ENCODE peak calls at places on chromosomes 16 and 17, in ten cellular contexts. I, P, Q, Z, G, K, X, E, O and W are unnamed samples. For H3K27me3, the result is how much of the 10 kb centered on the place peaks cover.

GRCh38 chr17:68420065-68420847 is 37.0 kb downstream of the WIPI1 start:
- DNase-seq in I (no peak), P (no peak), Q (no peak), Z (no peak), G (no peak), K (no peak), X (no peak), E (no peak), O (no peak), W (no peak)

GRCh38 chr17:82105882-82106696 is 8.1 kb upstream of the FASN start:
- DNase-seq in I (peak), P (no peak), Q (no peak), Z (no peak), G (peak), K (peak), X (peak), E (peak), O (peak), W (peak)

GRCh38 chr17:50026046-50026675 is 29.7 kb upstream of the ITGA3 start:
- DNase-seq in I (no peak), P (no peak), Q (no peak), Z (no peak), G (no peak), K (no peak), X (no peak), E (no peak), O (no peak), W (no peak)

GRCh38 chr17:77188084-77189066 is 47.6 kb downstream of the SEC14L1 start:
- DNase-seq in I (no peak), P (no peak), Q (no peak), Z (no peak), G (no peak), K (no peak), X (no peak), E (no peak), O (no peak), W (no peak)

GRCh38 chr16:56245197-56245596 is 53.9 kb downstream of the GNAO1 start:
- DNase-seq in I (no peak), P (no peak), Q (no peak), Z (no peak), G (no peak), K (no peak), X (no peak), E (no peak), O (no peak), W (no peak)

GRCh38 chr16:80028581-80029380 is 428.2 kb upstream of the MAF start:
- DNase-seq in I (no peak), P (no peak), Q (no peak), Z (no peak), G (no peak), K (no peak), X (no peak), E (no peak), O (peak), W (no peak)

GRCh38 chr17:7951143-7951792 is 19.3 kb downstream of the CNTROB start:
- DNase-seq in I (no peak), P (no peak), Q (no peak), Z (no peak), G (no peak), K (no peak), X (no peak), E (no peak), O (no peak), W (no peak)

GRCh38 chr16:79843145-79843544 is 242.6 kb upstream of the MAF start:
- DNase-seq in I (no peak), P (no peak), Q (no peak), Z (no peak), G (no peak), K (no peak), X (no peak), E (no peak), O (no peak), W (no peak)

GRCh38 chr17:7137182-7137943 is 22.7 kb upstream of the ASGR2 start:
- DNase-seq in I (peak), P (no peak), Q (no peak), Z (no peak), G (no peak), K (peak), X (no peak), E (no peak), O (no peak), W (no peak)

GRCh38 chr17:17726721-17727060 is 45.4 kb downstream of the RAI1 start:
- DNase-seq in I (no peak), P (no peak), Q (no peak), Z (no peak), G (no peak), K (no peak), X (no peak), E (no peak), O (no peak), W (no peak)

GRCh38 chr16:19542138-19542821 is 13.2 kb upstream of the VPS35L start:
- DNase-seq in I (no peak), P (no peak), Q (no peak), Z (no peak), G (no peak), K (no peak), X (no peak), E (peak), O (no peak), W (no peak)

DNA sequence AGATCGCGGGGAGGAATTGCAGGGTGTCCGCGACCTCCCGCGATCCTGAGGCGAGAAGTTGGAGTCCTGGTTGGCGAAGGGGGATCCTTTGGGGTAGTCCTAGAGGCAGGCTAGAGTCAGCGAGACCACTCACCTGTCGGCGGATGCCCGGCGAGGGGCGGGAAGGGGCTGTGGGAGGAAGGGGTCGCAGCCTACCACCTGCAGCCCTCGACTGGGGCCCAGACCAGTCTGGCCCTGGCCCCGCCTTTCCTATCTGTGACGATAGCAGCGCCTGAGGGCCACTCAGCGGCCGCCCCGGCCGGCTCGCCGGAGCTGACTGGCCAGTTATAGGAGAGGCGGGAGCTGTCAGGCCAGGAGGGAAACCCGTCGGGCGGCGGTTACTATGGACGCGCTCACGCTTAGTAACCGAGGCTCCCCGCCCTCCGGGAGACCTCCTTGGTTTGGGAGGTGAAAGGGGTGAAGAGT is at the start of gene TEKT3:
- DNase-seq in I (peak), P (peak), Q (peak), Z (peak), G (peak), K (peak), X (peak), E (peak), O (peak), W (peak)
- H3K27me3 ChIP-seq in I (under half), P (under half), Q (under half), Z (under half), G (under half), K (under half), X (under half), E (under half), O (half or more), W (under half)

GRCh38 chr16:66562409-66562808 is 3.8 kb upstream of the CMTM1 start:
- DNase-seq in I (no peak), P (no peak), Q (no peak), Z (no peak), G (no peak), K (no peak), X (no peak), E (no peak), O (no peak), W (no peak)
- H3K4me3 ChIP-seq in I (no peak), P (no peak), Q (no peak), Z (no peak), G (no peak), K (no peak), X (no peak), E (no peak), O (no peak), W (no peak)

GRCh38 chr16:50961944-50962343 is 189.1 kb downstream of the SALL1 start:
- DNase-seq in I (no peak), P (no peak), Q (no peak), Z (no peak), G (no peak), K (no peak), X (no peak), E (no peak), O (no peak), W (no peak)
- H3K27me3 ChIP-seq in I (under half), P (under half), Q (under half), Z (under half), G (under half), K (under half), X (under half), E (under half), O (under half), W (under half)

GRCh38 chr17:1366234-1366633 is 33.8 kb downstream of the YWHAE start:
- DNase-seq in I (no peak), P (no peak), Q (no peak), Z (no peak), G (no peak), K (no peak), X (no peak), E (no peak), O (no peak), W (no peak)
- H3K4me3 ChIP-seq in I (no peak), P (no peak), Q (no peak), Z (no peak), G (no peak), K (no peak), X (no peak), E (no peak), O (no peak), W (no peak)

GRCh38 chr17:79365836-79366831 is 244.7 kb downstream of the RBFOX3 start:
- DNase-seq in I (peak), P (no peak), Q (no peak), Z (no peak), G (no peak), K (no peak), X (no peak), E (no peak), O (no peak), W (no peak)
- H3K27me3 ChIP-seq in I (half or more), P (under half), Q (half or more), Z (under half), G (under half), K (under half), X (under half), E (under half), O (under half), W (under half)

GRCh38 chr17:48816438-48816773 is 623 bp downstream of the TTLL6 start:
- DNase-seq in I (no peak), P (no peak), Q (no peak), Z (no peak), G (no peak), K (no peak), X (no peak), E (no peak), O (no peak), W (no peak)
- H3K4me3 ChIP-seq in I (peak), P (no peak), Q (peak), Z (peak), G (peak), K (peak), X (no peak), E (peak), O (peak), W (peak)

GRCh38 chr17:73166731-73167581 is 2.1 kb downstream of the SSTR2 start:
- DNase-seq in I (no peak), P (no peak), Q (no peak), Z (no peak), G (no peak), K (no peak), X (no peak), E (no peak), O (no peak), W (no peak)

GRCh38 chr17:73160980-73161630 is 3.7 kb upstream of the SSTR2 start:
- DNase-seq in I (no peak), P (no peak), Q (no peak), Z (no peak), G (no peak), K (no peak), X (no peak), E (no peak), O (no peak), W (no peak)

GRCh38 chr17:73158133-73158532 is 6.7 kb upstream of the SSTR2 start:
- DNase-seq in I (no peak), P (no peak), Q (no peak), Z (no peak), G (no peak), K (no peak), X (no peak), E (no peak), O (no peak), W (no peak)

GRCh38 chr17:73165616-73166404 is 1.0 kb downstream of the SSTR2 start:
- DNase-seq in I (no peak), P (no peak), Q (no peak), Z (no peak), G (no peak), K (no peak), X (no peak), E (no peak), O (no peak), W (peak)

GRCh38 chr17:73163043-73163442 is 1.8 kb upstream of the SSTR2 start:
- DNase-seq in I (no peak), P (no peak), Q (no peak), Z (no peak), G (no peak), K (no peak), X (no peak), E (no peak), O (no peak), W (no peak)
- H3K27me3 ChIP-seq in I (half or more), P (half or more), Q (under half), Z (under half), G (under half), K (under half), X (under half), E (under half), O (under half), W (under half)

GRCh38 chr17:44230139-44230695 is 10.7 kb upstream of the UBTF start:
- DNase-seq in I (no peak), P (no peak), Q (no peak), Z (no peak), G (no peak), K (no peak), X (no peak), E (no peak), O (no peak), W (no peak)
- H3K4me3 ChIP-seq in I (no peak), P (no peak), Q (no peak), Z (no peak), G (no peak), K (no peak), X (no peak), E (no peak), O (no peak), W (no peak)

GRCh38 chr17:33868899-33869298 is 386.2 kb upstream of the CCL2 start:
- DNase-seq in I (no peak), P (no peak), Q (no peak), Z (no peak), G (no peak), K (no peak), X (no peak), E (no peak), O (no peak), W (no peak)

GRCh38 chr17:33874617-33875060 is 380.4 kb upstream of the CCL2 start:
- DNase-seq in I (no peak), P (no peak), Q (peak), Z (no peak), G (no peak), K (no peak), X (peak), E (no peak), O (no peak), W (no peak)

GRCh38 chr17:33875973-33876372 is 379.1 kb upstream of the CCL2 start:
- DNase-seq in I (no peak), P (no peak), Q (no peak), Z (no peak), G (no peak), K (no peak), X (no peak), E (no peak), O (no peak), W (no peak)

GRCh38 chr17:33871720-33872535 is 383.2 kb upstream of the CCL2 start:
- DNase-seq in I (no peak), P (no peak), Q (no peak), Z (no peak), G (no peak), K (no peak), X (peak), E (no peak), O (no peak), W (no peak)

GRCh38 chr17:33873218-33873617 is 381.9 kb upstream of the CCL2 start:
- DNase-seq in I (no peak), P (no peak), Q (no peak), Z (no peak), G (no peak), K (no peak), X (no peak), E (no peak), O (no peak), W (no peak)
- H3K27me3 ChIP-seq in I (under half), P (under half), Q (under half), Z (under half), G (under half), K (under half), X (under half), E (under half), O (under half), W (under half)